ENCODE peak calls at places on chromosomes 16 and 17, in ten cellular contexts. L is transverse colon; V is GM06990; O is BE2C; E is DND-41; C is stomach; H is CD4-positive, CD25-positive, alpha-beta regulatory T cell; G is endodermal cell; D is fibroblast of lung; W is SJSA1. I is an unnamed sample.

GRCh38 chr17:4739122-4740024 is at the start of the genes CXCL16 and ZMYND15:
- DNase-seq in G (peak; percentile 83), C (peak; percentile 82), O (peak; percentile 11), L (peak; percentile 83), V (peak; percentile 66), E (no peak), H (peak; percentile 64), W (no peak), D (peak; percentile 44), I (peak; percentile 90)

GRCh38 chr16:12732600-12732999 is 71.1 kb downstream of the CPPED1 start:
- DNase-seq in H (no peak), V (no peak), E (no peak), D (no peak), W (no peak), G (no peak), C (no peak), L (no peak), O (no peak), I (no peak)

GRCh38 chr17:6642592-6642991 is 1.7 kb downstream of the TXNDC17 start:
- DNase-seq in W (no peak), E (no peak), L (no peak), C (no peak), V (no peak), G (no peak), D (no peak), O (no peak), H (no peak), I (no peak)

GRCh38 chr17:64077409-64077808 is 52.5 kb downstream of the ERN1 start:
- DNase-seq in C (peak; percentile 60), O (no peak), W (no peak), V (no peak), H (no peak), L (no peak), D (no peak), G (no peak), E (no peak), I (no peak)

GRCh38 chr16:17467923-17468540 is 2.7 kb downstream of the XYLT1 start:
- DNase-seq in H (no peak), D (peak; percentile 62), O (peak; percentile 83), L (peak; percentile 80), G (peak; percentile 91), E (peak; percentile 37), C (peak; percentile 67), V (peak; percentile 20), W (peak; percentile 70), I (peak; percentile 72)

GRCh38 chr17:74177018-74177450 is 26.4 kb upstream of the RPL38 start:
- DNase-seq in L (no peak), H (no peak), V (no peak), D (peak; percentile 40), W (no peak), G (no peak), E (no peak), O (no peak), C (no peak), I (peak; percentile 9)

GRCh38 chr17:72136692-72137550 is 16.1 kb downstream of the SOX9 start:
- DNase-seq in E (no peak), D (peak; percentile 87), W (no peak), O (no peak), H (no peak), G (peak; percentile 23), C (no peak), L (no peak), V (no peak), I (no peak)

GRCh38 chr17:37458805-37459204 is 30.9 kb upstream of the DUSP14 start:
- DNase-seq in E (no peak), O (no peak), H (no peak), L (no peak), G (no peak), W (peak; percentile 68), V (no peak), C (no peak), D (peak; percentile 79), I (no peak)

GRCh38 chr16:80788016-80788415 is 16.4 kb downstream of the CDYL2 start:
- DNase-seq in D (peak; percentile 63), H (no peak), V (no peak), L (no peak), E (no peak), O (no peak), G (no peak), C (no peak), W (no peak), I (no peak)

GRCh38 chr17:1598399-1599095 is 30.1 kb downstream of the SLC43A2 start:
- DNase-seq in V (no peak), D (no peak), G (no peak), O (no peak), L (no peak), C (no peak), W (no peak), E (no peak), H (no peak), I (no peak)

GRCh38 chr17:42548070-42548837 is 4.5 kb upstream of the HSD17B1 start:
- DNase-seq in C (peak; percentile 94), E (no peak), G (peak; percentile 100), W (no peak), H (peak; percentile 57), V (peak; percentile 88), D (peak; percentile 54), O (peak; percentile 77), L (peak; percentile 93), I (peak; percentile 98)

GRCh38 chr16:70392606-70393005 is 45.9 kb downstream of the DDX19A start:
- DNase-seq in H (no peak), L (no peak), E (no peak), W (no peak), D (no peak), C (no peak), G (no peak), V (no peak), O (no peak), I (no peak)

GRCh38 chr16:70391446-70391845 is 44.7 kb downstream of the DDX19A start:
- DNase-seq in L (no peak), H (no peak), O (no peak), V (no peak), W (no peak), G (no peak), D (no peak), C (no peak), E (no peak), I (no peak)

GRCh38 chr16:70390774-70391173 is 44.1 kb downstream of the DDX19A start:
- DNase-seq in H (no peak), D (no peak), G (no peak), V (no peak), L (peak; percentile 36), C (no peak), E (no peak), O (no peak), W (no peak), I (no peak)

GRCh38 chr16:70391881-70392481 is 45.3 kb downstream of the DDX19A start:
- DNase-seq in L (no peak), H (no peak), D (peak; percentile 50), C (no peak), O (peak; percentile 84), W (no peak), G (no peak), E (no peak), V (no peak), I (no peak)

DNA sequence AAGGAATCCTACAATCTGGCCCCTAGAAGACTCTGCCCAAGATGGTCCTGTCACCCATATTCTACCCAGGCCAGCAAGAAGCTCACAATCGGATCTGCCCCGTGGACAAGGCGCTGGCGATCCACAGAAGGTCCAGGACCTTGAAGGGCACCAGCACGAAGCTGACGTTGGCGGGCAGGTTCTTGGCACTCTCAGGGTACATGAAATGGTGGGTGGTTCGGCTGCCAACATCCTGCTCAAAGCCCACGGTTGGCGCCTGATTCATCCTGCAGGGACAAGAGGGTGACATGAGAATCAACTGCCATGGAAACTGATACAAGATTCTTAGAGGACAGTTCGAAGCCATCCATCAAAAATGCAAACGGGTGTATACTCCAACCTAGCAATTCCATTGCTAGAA is 41.6 kb downstream of the DDX19A start:
- DNase-seq in O (no peak), L (no peak), E (no peak), W (no peak), C (no peak), V (no peak), D (no peak), H (no peak), G (no peak), I (no peak)
- H3K27me3 ChIP-seq in O (no peaks in the 10 kb centered on the region), L (no peaks in the 10 kb centered on the region), E (no peaks in the 10 kb centered on the region), W (no peaks in the 10 kb centered on the region), C (no peaks in the 10 kb centered on the region), V (no peaks in the 10 kb centered on the region), D (no peaks in the 10 kb centered on the region), H (no peaks in the 10 kb centered on the region), G (no peaks in the 10 kb centered on the region), I (no peaks in the 10 kb centered on the region)

GRCh38 chr16:58336332-58337089 is 41.7 kb upstream of the PRSS54 start:
- DNase-seq in G (peak; percentile 98), L (peak; percentile 87), H (peak; percentile 60), O (peak; percentile 79), W (peak; percentile 70), V (peak; percentile 77), D (peak; percentile 50), E (peak; percentile 91), C (peak; percentile 87), I (peak; percentile 80)

GRCh38 chr16:58339452-58339938 is 44.7 kb upstream of the PRSS54 start:
- DNase-seq in C (no peak), V (no peak), E (no peak), L (no peak), O (peak; percentile 34), W (no peak), D (peak; percentile 33), G (peak; percentile 83), H (no peak), I (peak; percentile 51)

GRCh38 chr16:58338205-58338604 is 43.4 kb upstream of the PRSS54 start:
- DNase-seq in O (no peak), C (no peak), D (no peak), H (no peak), G (no peak), E (no peak), W (no peak), L (no peak), V (no peak), I (no peak)

GRCh38 chr16:58333937-58334336 is 39.1 kb upstream of the PRSS54 start:
- DNase-seq in L (no peak), V (no peak), E (no peak), O (no peak), G (no peak), C (no peak), W (no peak), H (no peak), D (no peak), I (no peak)

GRCh38 chr16:58337090-58337444 is 42.2 kb upstream of the PRSS54 start:
- DNase-seq in H (no peak), L (no peak), G (no peak), D (no peak), V (no peak), O (no peak), E (no peak), W (no peak), C (no peak), I (no peak)
- H3K4me3 ChIP-seq in H (peak overlapping the region; percentile 54), L (no peak overlapping the region), G (no peak overlapping the region), D (peak overlapping the region; percentile 1), V (no peak overlapping the region), O (peak overlapping the region; percentile 44), E (peak overlapping the region; percentile 47), W (no peak overlapping the region), C (peak overlapping the region; percentile 11), I (no peak overlapping the region)

GRCh38 chr16:74449470-74449869 is 28.2 kb upstream of the CLEC18B start:
- DNase-seq in H (no peak), V (no peak), O (no peak), D (peak; percentile 73), G (no peak), L (peak; percentile 30), C (no peak), E (no peak), W (peak; percentile 59), I (no peak)
- H3K36me3 ChIP-seq in H (peaks cover 62% of the 10 kb centered on the region), V (peaks cover 10% of the 10 kb centered on the region), O (peaks cover 19% of the 10 kb centered on the region), D (peaks cover 7% of the 10 kb centered on the region), G (peaks cover 31% of the 10 kb centered on the region), L (peaks cover 13% of the 10 kb centered on the region), C (peaks cover 25% of the 10 kb centered on the region), E (peaks cover 22% of the 10 kb centered on the region), W (peaks cover 44% of the 10 kb centered on the region), I (peaks cover 28% of the 10 kb centered on the region)

GRCh38 chr17:81403040-81403467 is 7.8 kb downstream of the BAHCC1 start:
- DNase-seq in V (no peak), G (peak; percentile 85), L (no peak), W (no peak), O (no peak), H (no peak), C (no peak), D (no peak), E (no peak), I (peak; percentile 92)
- H3K27me3 ChIP-seq in V (no peaks in the 10 kb centered on the region), G (no peaks in the 10 kb centered on the region), L (no peaks in the 10 kb centered on the region), W (no peaks in the 10 kb centered on the region), O (peaks cover 12% of the 10 kb centered on the region), H (peaks cover 13% of the 10 kb centered on the region), C (peaks cover 4% of the 10 kb centered on the region), D (no peaks in the 10 kb centered on the region), E (peaks cover 51% of the 10 kb centered on the region), I (peaks cover 34% of the 10 kb centered on the region)

I was measured in H7.